ENCODE peak calls at places on chromosomes 2 and 18, in eight cellular contexts. C is mesothelial cell of epicardium, J is NB4, G is K562, D is WTC11, L is endodermal cell, P is GM23338, B is cardiac muscle cell. N is an unnamed sample.

GRCh38 chr2:169073972-169074751 is 4.8 kb downstream of the DHRS9 start:
- DNase-seq in P (no peak), C (no peak), L (no peak), G (no peak), B (no peak), J (peak), D (no peak), N (no peak)

GRCh38 chr2:8853406-8853805 is 16.0 kb upstream of the KIDINS220 start:
- DNase-seq in D (no peak), P (no peak), B (no peak), C (no peak), L (no peak), G (no peak), J (no peak), N (no peak)

GRCh38 chr18:9017170-9017899 is 85.2 kb upstream of the NDUFV2 start:
- DNase-seq in P (peak), L (peak), B (no peak), D (peak), C (no peak), J (peak), G (peak), N (peak)

GRCh38 chr2:181876614-181877063 is 14.9 kb upstream of the ITPRID2 start:
- DNase-seq in C (no peak), D (no peak), J (peak), L (no peak), B (no peak), G (no peak), P (no peak), N (no peak)

GRCh38 chr2:53265900-53266299 is 501.7 kb upstream of the CHAC2 start:
- DNase-seq in G (no peak), D (no peak), C (no peak), J (no peak), B (no peak), L (no peak), P (no peak), N (no peak)

GRCh38 chr2:129726271-129726670 is 253.2 kb upstream of the RAB6C start:
- DNase-seq in P (no peak), D (no peak), L (peak), B (no peak), J (no peak), G (no peak), C (no peak), N (no peak)

GRCh38 chr2:11068856-11069526 is 86.3 kb upstream of the SLC66A3 start:
- DNase-seq in L (no peak), C (no peak), J (no peak), G (no peak), D (no peak), P (no peak), B (no peak), N (no peak)

GRCh38 chr2:179588486-179589145 is 272.8 kb downstream of the ZNF385B start:
- DNase-seq in G (no peak), L (no peak), J (no peak), D (no peak), B (no peak), P (no peak), C (no peak), N (no peak)

GRCh38 chr2:73935641-73936040 is 9.0 kb downstream of the DGUOK start:
- DNase-seq in P (no peak), B (no peak), G (no peak), J (no peak), D (no peak), C (no peak), L (no peak), N (no peak)

GRCh38 chr18:43587538-43588153 is 310.4 kb upstream of the SYT4 start:
- DNase-seq in C (no peak), L (no peak), J (peak), B (peak), D (no peak), G (peak), P (peak), N (no peak)

GRCh38 chr2:60318544-60318943 is 234.9 kb downstream of the BCL11A start:
- DNase-seq in P (peak), B (no peak), C (no peak), G (no peak), L (peak), J (no peak), D (no peak), N (no peak)

GRCh38 chr2:47568164-47568861 is 165.4 kb downstream of the MSH2 start:
- DNase-seq in J (no peak), G (no peak), B (no peak), C (no peak), P (no peak), L (no peak), D (no peak), N (no peak)

GRCh38 chr2:62150597-62151305 is 45.2 kb upstream of the B3GNT2 start:
- DNase-seq in P (peak), D (no peak), C (no peak), J (no peak), L (no peak), G (no peak), B (no peak), N (no peak)

GRCh38 chr2:172701250-172701649 is 34.4 kb upstream of the RAPGEF4 start:
- DNase-seq in B (no peak), G (no peak), D (no peak), L (no peak), P (no peak), J (no peak), C (no peak), N (no peak)
- TF ChIP-seq CTCF in B (no peak), G (no peak), D (no peak), L (no peak), P (no peak), J (no peak), C (no peak), N (no peak)

DNA sequence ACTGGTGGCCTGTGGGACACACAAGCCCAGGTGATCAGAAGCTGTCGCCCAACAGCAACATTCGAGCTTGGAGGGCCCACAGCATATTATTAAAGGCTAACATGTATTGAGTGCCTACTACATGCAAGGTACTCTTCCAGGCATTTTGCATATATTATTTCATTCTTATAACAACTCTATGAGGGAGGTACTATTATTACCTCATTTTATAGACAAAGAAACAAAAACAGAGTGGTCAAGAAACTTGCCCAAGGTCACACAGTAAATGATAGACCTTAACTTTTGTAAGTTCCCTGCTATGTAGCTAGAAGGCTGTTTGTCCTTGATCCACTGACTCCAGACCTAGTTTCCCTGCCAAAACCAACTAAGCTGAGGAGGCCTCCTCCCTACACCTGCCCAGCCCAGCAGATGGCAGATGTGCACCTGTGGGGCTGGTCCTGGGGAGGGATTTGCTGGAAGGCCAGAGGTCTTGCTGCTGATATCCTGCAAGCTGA is 35.7 kb downstream of the KANSL3 start:
- DNase-seq in B (no peak), D (peak), L (peak), P (no peak), J (peak), G (no peak), C (no peak), N (no peak)
- TF ChIP-seq CTCF in B (no peak), D (no peak), L (peak), P (no peak), J (no peak), G (peak), C (no peak), N (no peak)

GRCh38 chr2:223459328-223459939 is 142.7 kb downstream of the SCG2 start:
- DNase-seq in B (peak), C (no peak), L (no peak), J (peak), D (no peak), P (peak), G (peak), N (no peak)
- TF ChIP-seq CTCF in B (no peak), C (peak), L (peak), J (no peak), D (peak), P (peak), G (peak), N (peak)

GRCh38 chr18:45722899-45723298 is 1.1 kb upstream of the SLC14A1 start:
- DNase-seq in J (peak), B (peak), L (peak), G (peak), D (peak), C (peak), P (peak), N (peak)
- TF ChIP-seq CTCF in J (peak), B (peak), L (peak), G (peak), D (peak), C (peak), P (peak), N (peak)